ENCODE peak calls at places on chromosomes 11 and 22, in seven cellular contexts. C, B, J, Y, E, U and O are unnamed samples. For H3K27me3, the result is how much of the 10 kb centered on the place peaks cover.

GRCh38 chr11:8030526-8031247 is 43.5 kb downstream of the EIF3F start:
- DNase-seq in C (no peak), B (no peak), J (no peak), Y (no peak), E (no peak), U (no peak), O (no peak)

GRCh38 chr11:110479445-110480101 is 49.8 kb downstream of the FDX1 start:
- DNase-seq in C (no peak), B (no peak), J (peak), Y (peak), E (no peak), U (peak), O (peak)

GRCh38 chr11:94201004-94201465 is 72.4 kb downstream of the PANX1 start:
- DNase-seq in C (no peak), B (no peak), J (no peak), Y (no peak), E (no peak), U (no peak), O (peak)

GRCh38 chr11:17798253-17798652 is 63.7 kb downstream of the KCNC1 start:
- DNase-seq in C (peak), B (no peak), J (no peak), Y (no peak), E (no peak), U (peak), O (no peak)

GRCh38 chr11:47356129-47356997 is 3.9 kb upstream of the MYBPC3 start:
- DNase-seq in C (no peak), B (no peak), J (no peak), Y (no peak), E (no peak), U (no peak), O (no peak)

GRCh38 chr11:32827276-32827675 is 2.5 kb upstream of the PRRG4 start:
- DNase-seq in C (no peak), B (no peak), J (no peak), Y (no peak), E (no peak), U (no peak), O (no peak)

GRCh38 chr11:15547685-15548084 is 433.0 kb downstream of the INSC start:
- DNase-seq in C (no peak), B (no peak), J (no peak), Y (no peak), E (no peak), U (no peak), O (no peak)

GRCh38 chr11:1263036-1263435 is 40.2 kb downstream of the MUC5B start:
- DNase-seq in C (no peak), B (no peak), J (no peak), Y (no peak), E (no peak), U (no peak), O (no peak)

GRCh38 chr11:61162092-61162935 is 1.1 kb upstream of the VPS37C start:
- DNase-seq in C (peak), B (no peak), J (peak), Y (peak), E (no peak), U (peak), O (no peak)

DNA sequence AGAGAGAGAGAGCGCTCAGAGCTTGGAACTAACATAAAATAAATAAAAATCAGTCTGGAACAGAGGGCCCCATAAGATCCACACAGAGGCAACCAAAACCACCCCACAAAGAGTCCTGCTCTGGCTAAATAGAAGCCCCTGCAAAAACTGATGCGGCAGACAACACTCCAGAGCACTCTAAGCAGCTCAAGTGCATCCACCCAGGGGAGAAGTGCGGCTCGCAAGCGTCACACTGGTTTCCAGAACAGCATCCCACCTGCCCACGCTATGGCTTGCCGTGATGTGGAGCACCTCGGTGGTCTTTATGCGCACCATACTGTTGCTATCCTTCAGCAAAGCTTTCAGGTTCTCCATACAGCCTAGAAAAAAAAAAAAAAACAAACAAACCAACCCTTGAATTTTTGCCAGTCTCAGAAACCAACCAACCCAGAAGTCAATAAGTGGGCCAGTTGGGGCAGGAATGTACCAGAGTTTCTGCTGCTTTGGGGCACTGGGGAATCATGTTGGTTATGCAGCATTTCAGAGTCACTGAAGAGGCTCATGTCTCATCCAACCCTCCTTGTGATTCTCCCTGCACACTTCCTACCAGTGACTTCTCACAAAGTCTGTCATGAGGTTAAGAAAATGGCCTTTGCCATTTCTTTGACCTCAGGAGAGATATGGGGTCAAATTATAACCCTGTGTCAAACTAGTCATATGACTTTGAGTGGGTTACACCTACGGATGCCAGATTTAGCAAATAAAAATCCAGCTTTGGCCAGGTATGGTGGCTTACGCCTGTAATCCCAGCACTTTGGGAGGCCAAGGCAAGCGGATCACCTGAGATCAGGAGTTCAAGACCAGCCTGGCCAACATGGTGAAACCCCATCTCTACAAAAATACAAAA is 3.0 kb downstream of the RSPH14 start:
- DNase-seq in C (no peak), B (no peak), J (no peak), Y (no peak), E (no peak), U (peak), O (no peak)
- H3K4me3 ChIP-seq in C (no peak), B (no peak), J (no peak), Y (no peak), E (no peak), U (no peak), O (no peak)

GRCh38 chr11:34356576-34356917 is 1.3 kb downstream of the ABTB2 start:
- DNase-seq in C (no peak), B (peak), J (no peak), Y (no peak), E (peak), U (peak), O (no peak)

GRCh38 chr11:34358666-34359547 is 1.1 kb upstream of the ABTB2 start:
- DNase-seq in C (no peak), B (peak), J (peak), Y (peak), E (peak), U (peak), O (no peak)

GRCh38 chr11:34358258-34358665 is 452 bp upstream of the ABTB2 start:
- DNase-seq in C (no peak), B (no peak), J (peak), Y (peak), E (no peak), U (peak), O (no peak)

GRCh38 chr11:34356918-34357645 is 728 bp downstream of the ABTB2 start:
- DNase-seq in C (no peak), B (peak), J (peak), Y (peak), E (peak), U (peak), O (no peak)

GRCh38 chr11:34357646-34358257 is at the start of gene ABTB2:
- DNase-seq in C (no peak), B (peak), J (peak), Y (peak), E (peak), U (peak), O (peak)
- H3K27me3 ChIP-seq in C (under half), B (under half), J (under half), Y (under half), E (under half), U (under half), O (under half)

DNA sequence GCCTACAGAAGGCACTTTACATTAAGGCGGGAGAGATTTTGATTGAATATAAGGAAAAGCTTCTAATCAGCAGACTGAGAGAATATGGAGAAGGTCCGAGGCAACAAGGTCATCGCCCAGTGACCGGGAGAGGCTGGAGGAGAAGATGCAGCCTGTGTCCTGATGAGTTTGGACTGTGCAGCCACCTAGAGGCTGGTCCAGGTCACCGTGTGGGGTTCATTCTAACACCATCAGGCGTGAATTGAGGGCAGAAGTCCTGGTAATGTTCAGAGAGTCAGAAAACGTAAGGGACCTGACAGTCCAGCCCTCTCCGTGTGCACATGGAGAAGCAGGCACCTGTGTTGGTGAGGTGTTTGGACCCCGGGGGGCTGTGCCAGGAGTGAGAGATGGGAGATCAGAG is 102.7 kb downstream of the FEZ1 start:
- DNase-seq in C (no peak), B (peak), J (no peak), Y (peak), E (no peak), U (no peak), O (no peak)
- TF ChIP-seq CTCF in C (no peak), B (no peak), J (no peak), Y (peak), E (no peak), U (no peak), O (no peak)

DNA sequence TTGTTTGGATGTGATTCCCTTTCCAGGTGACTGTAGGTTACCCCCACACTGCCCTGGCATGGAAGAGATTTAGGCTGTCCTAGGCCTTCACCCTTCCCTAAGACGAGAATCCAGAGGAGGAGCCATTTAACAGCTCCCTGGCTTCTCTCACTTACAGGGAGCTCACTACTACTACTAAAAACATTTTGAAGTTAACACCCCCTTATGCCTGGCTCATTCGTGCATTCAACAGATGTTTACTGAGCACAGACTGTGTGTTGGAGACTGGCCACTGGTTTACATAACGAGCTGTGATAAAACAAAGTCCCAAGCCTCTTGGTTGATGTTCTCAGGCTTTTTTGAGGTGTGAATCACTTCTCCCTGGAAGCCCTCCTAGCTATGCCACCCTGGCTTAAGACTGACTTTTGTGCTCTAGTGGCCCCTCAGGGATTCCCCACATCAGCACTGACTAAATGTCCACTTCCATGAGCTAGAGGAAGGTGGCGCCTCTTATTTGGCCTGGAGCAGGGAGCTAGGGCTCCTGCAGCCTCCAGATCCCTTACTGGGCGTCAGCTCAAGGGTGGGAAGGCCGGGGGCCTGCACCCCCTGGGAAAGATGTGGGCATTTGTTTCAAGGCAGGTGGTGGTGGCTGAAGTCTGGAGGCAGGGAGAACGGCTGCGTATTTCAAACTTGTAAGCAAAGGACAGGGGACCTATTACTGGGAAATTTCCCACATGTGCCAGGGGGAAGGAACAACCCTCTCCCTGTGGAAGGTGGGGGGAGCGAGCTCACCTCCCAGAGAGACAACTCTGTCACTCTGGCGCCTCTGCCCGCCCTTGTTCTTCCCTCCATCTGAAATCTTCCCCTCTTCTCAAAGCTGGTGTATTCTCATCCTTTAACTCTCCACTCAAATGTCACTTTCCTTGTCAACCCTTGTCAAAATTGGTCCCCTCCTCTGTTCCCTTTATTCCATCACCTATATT is 19.4 kb upstream of the MALAT1 start:
- DNase-seq in C (no peak), B (no peak), J (no peak), Y (peak), E (no peak), U (peak), O (peak)
- H3K4me3 ChIP-seq in C (no peak), B (no peak), J (no peak), Y (no peak), E (no peak), U (no peak), O (peak)

GRCh38 chr11:126839496-126839895 is 161.1 kb downstream of the KIRREL3 start:
- DNase-seq in C (no peak), B (no peak), J (no peak), Y (no peak), E (no peak), U (peak), O (no peak)
- H3K27me3 ChIP-seq in C (under half), B (under half), J (under half), Y (under half), E (under half), U (under half), O (under half)

GRCh38 chr11:10401275-10401674 is 53.8 kb upstream of the AMPD3 start:
- DNase-seq in C (no peak), B (no peak), J (no peak), Y (no peak), E (no peak), U (no peak), O (no peak)
- TF ChIP-seq CTCF in C (no peak), B (no peak), J (no peak), Y (no peak), E (no peak), U (no peak), O (no peak)